ENCODE peak calls at places on chromosome 18, in seven cellular contexts. W is aorta; O is stromal cell of bone marrow; F is naive B cell; A is T-helper 2 cell; G is CD4-positive, alpha-beta memory T cell; M is choroid plexus epithelial cell. I is an unnamed sample.

GRCh38 chr18:11004294-11004693 is 145.1 kb downstream of the PIEZO2 start:
- DNase-seq in W (no peak), O (no peak), F (no peak), A (no peak), G (no peak), M (peak), I (no peak)

GRCh38 chr18:2958819-2959298 is 54.1 kb downstream of the LPIN2 start:
- DNase-seq in W (no peak), O (peak), F (no peak), A (peak), G (peak), M (peak), I (no peak)

GRCh38 chr18:58605027-58606020 is 23.6 kb downstream of the ALPK2 start:
- DNase-seq in W (no peak), O (no peak), F (no peak), A (no peak), G (peak), M (peak), I (no peak)

GRCh38 chr18:3441290-3441689 is 8.7 kb upstream of the TGIF1 start:
- DNase-seq in W (no peak), O (no peak), F (no peak), A (no peak), G (peak), M (peak), I (no peak)

GRCh38 chr18:40012931-40013609 is 1942.0 kb upstream of the PIK3C3 start:
- DNase-seq in W (no peak), O (no peak), F (no peak), A (no peak), G (no peak), M (peak), I (no peak)

GRCh38 chr18:62839874-62840713 is 124.8 kb downstream of the PHLPP1 start:
- DNase-seq in W (no peak), O (peak), F (no peak), A (no peak), G (no peak), M (no peak), I (no peak)

GRCh38 chr18:55353391-55353790 is 234.6 kb downstream of the TCF4 start:
- DNase-seq in W (no peak), O (no peak), F (no peak), A (no peak), G (no peak), M (no peak), I (no peak)

GRCh38 chr18:10792181-10792580 is 266.4 kb downstream of the NAPG start:
- DNase-seq in W (no peak), O (no peak), F (no peak), A (no peak), G (no peak), M (peak), I (no peak)

GRCh38 chr18:34339155-34339554 is 114.4 kb upstream of the NOL4 start:
- DNase-seq in W (no peak), O (no peak), F (no peak), A (no peak), G (no peak), M (no peak), I (no peak)

GRCh38 chr18:57434536-57435494 is at the start of gene ONECUT2:
- DNase-seq in W (peak), O (peak), F (peak), A (peak), G (peak), M (peak), I (peak)

GRCh38 chr18:3248670-3249359 is 1.2 kb downstream of the MYL12A start:
- DNase-seq in W (no peak), O (no peak), F (peak), A (peak), G (peak), M (peak), I (no peak)

GRCh38 chr18:12287684-12288405 is 20.2 kb upstream of the TUBB6 start:
- DNase-seq in W (peak), O (peak), F (no peak), A (no peak), G (no peak), M (peak), I (no peak)

GRCh38 chr18:70249118-70249517 is 39.7 kb upstream of the SOCS6 start:
- DNase-seq in W (no peak), O (peak), F (no peak), A (no peak), G (no peak), M (peak), I (no peak)

GRCh38 chr18:10526211-10526949 is 553 bp downstream of the NAPG start:
- DNase-seq in W (peak), O (no peak), F (peak), A (no peak), G (peak), M (peak), I (peak)

GRCh38 chr18:48959921-48960920 is 9.5 kb upstream of the SMAD7 start:
- DNase-seq in W (no peak), O (no peak), F (no peak), A (no peak), G (no peak), M (peak), I (no peak)

GRCh38 chr18:35580748-35581534 is 599 bp upstream of the GALNT1 start:
- DNase-seq in W (peak), O (no peak), F (peak), A (peak), G (peak), M (peak), I (peak)

GRCh38 chr18:57801379-57802165 is 1.5 kb downstream of the ATP8B1 start:
- DNase-seq in W (peak), O (no peak), F (no peak), A (no peak), G (no peak), M (peak), I (no peak)